ENCODE peak calls at places on chromosome 11, in ten cellular contexts. I, K, E, C, D, G, Q, F, W and Z are unnamed samples.

GRCh38 chr11:60859616-60860250 is 4.0 kb upstream of the PTGDR2 start:
- DNase-seq in Q (no peak), W (peak), G (no peak), I (no peak), C (no peak), K (no peak), F (no peak), E (no peak), D (no peak), Z (no peak)

GRCh38 chr11:105588001-105588400 is 21.9 kb upstream of the GRIA4 start:
- DNase-seq in W (no peak), K (no peak), E (no peak), I (no peak), G (no peak), C (peak), F (no peak), Q (peak), D (peak), Z (no peak)

GRCh38 chr11:76663461-76663760 is 7.1 kb downstream of the LRRC32 start:
- DNase-seq in E (no peak), G (no peak), C (no peak), I (no peak), D (no peak), F (no peak), Q (no peak), K (no peak), W (no peak), Z (no peak)

GRCh38 chr11:64500176-64501013 is 90.6 kb upstream of the SLC22A12 start:
- DNase-seq in D (no peak), G (no peak), C (peak), E (no peak), I (no peak), K (no peak), Q (no peak), F (no peak), W (no peak), Z (no peak)

GRCh38 chr11:94897330-94897768 is 76.0 kb downstream of the CWC15 start:
- DNase-seq in C (peak), E (no peak), K (peak), F (no peak), G (no peak), W (peak), Q (no peak), I (peak), D (peak), Z (no peak)

GRCh38 chr11:122069946-122070345 is 46.1 kb downstream of the BLID start:
- DNase-seq in F (no peak), D (peak), E (no peak), Q (peak), K (peak), C (peak), W (peak), I (no peak), G (no peak), Z (no peak)

GRCh38 chr11:111785886-111786412 is 19.8 kb upstream of the PPP2R1B start:
- DNase-seq in D (no peak), K (no peak), F (no peak), W (no peak), C (no peak), E (no peak), I (no peak), Q (no peak), G (no peak), Z (no peak)

GRCh38 chr11:123594188-123594901 is 60.1 kb downstream of the SCN3B start:
- DNase-seq in I (no peak), K (no peak), E (no peak), F (no peak), D (peak), W (no peak), G (no peak), Q (no peak), C (no peak), Z (no peak)

GRCh38 chr11:72085836-72086475 is 5.3 kb downstream of the LRRC51 start:
- DNase-seq in W (no peak), C (no peak), K (no peak), I (no peak), Q (no peak), F (no peak), E (no peak), D (no peak), G (no peak), Z (no peak)

GRCh38 chr11:131899954-131900580 is 529.7 kb downstream of the NTM start:
- DNase-seq in D (no peak), E (no peak), I (no peak), F (no peak), Q (no peak), G (no peak), W (no peak), K (no peak), C (no peak), Z (no peak)

GRCh38 chr11:102940714-102941588 is 14.6 kb downstream of the MMP13 start:
- DNase-seq in W (no peak), Q (no peak), E (no peak), C (peak), G (no peak), D (peak), I (peak), F (peak), K (no peak), Z (peak)

GRCh38 chr11:28529046-28529445 is 420.9 kb downstream of the METTL15 start:
- DNase-seq in F (no peak), I (no peak), C (peak), D (peak), E (no peak), Q (no peak), G (no peak), W (no peak), K (no peak), Z (no peak)

GRCh38 chr11:61023086-61024035 is 51.9 kb downstream of the CD6 start:
- DNase-seq in K (no peak), W (no peak), E (peak), F (no peak), Q (no peak), I (peak), G (no peak), D (no peak), C (no peak), Z (no peak)

GRCh38 chr11:36233226-36233625 is 56.0 kb downstream of the COMMD9 start:
- DNase-seq in D (peak), F (no peak), I (no peak), W (no peak), Q (no peak), K (no peak), E (no peak), C (peak), G (no peak), Z (no peak)

GRCh38 chr11:63243533-63243932 is at the start of gene SLC22A25:
- DNase-seq in Q (no peak), G (peak), C (no peak), K (no peak), W (no peak), I (no peak), F (no peak), D (peak), E (no peak), Z (no peak)

DNA sequence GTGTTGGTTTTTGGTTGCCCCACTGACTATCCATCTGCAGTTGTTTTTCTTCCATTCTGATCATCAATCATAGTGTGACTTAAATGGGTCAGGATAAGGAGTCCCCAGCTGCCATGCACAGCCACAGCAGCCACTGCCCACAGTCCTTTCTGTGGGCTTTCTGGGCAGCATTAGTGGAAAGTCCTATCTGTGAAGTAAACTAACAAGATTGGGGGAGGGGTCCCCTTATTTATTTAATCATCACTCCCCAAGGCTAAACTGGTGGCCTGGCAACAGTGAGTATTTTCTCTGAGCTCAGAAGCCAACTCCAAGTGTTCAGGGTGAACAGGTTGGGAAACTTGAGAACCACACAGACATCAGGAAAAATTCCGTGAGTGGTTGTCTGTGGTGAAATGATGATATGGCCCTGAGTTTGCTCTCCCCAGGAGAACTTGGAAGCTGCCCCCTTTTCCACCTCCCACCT is 145.0 kb downstream of the CCDC34 start:
- DNase-seq in C (peak), E (no peak), G (no peak), D (peak), K (no peak), I (no peak), F (no peak), Q (no peak), W (no peak), Z (no peak)
- H3K4me3 ChIP-seq in C (no peak), E (no peak), G (no peak), D (no peak), K (no peak), I (no peak), F (no peak), Q (no peak), W (no peak), Z (no peak)

DNA sequence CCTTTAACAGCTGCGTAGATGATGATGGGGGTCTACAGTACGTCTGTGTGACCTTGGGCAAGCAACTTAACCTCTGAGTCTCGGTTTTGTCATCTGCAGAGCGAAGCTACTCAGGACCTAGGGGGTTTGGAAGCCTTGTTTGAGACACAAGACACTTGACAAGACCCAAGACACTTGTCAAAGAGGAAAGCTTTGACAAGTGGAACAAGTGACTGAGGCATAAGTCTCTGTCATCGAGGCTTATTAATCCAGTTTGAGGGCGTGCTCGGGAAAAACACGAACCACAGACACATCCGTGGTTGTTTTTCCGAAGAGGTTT is 732 bp upstream of the PC start:
- DNase-seq in I (no peak), Q (no peak), G (no peak), C (no peak), F (no peak), W (no peak), D (no peak), K (no peak), E (no peak), Z (peak)
- H3K4me3 ChIP-seq in I (peak), Q (peak), G (peak), C (peak), F (peak), W (peak), D (peak), K (peak), E (peak), Z (peak)

GRCh38 chr11:46491661-46492331 is 100.2 kb upstream of the CHRM4 start:
- DNase-seq in G (no peak), W (no peak), Q (no peak), K (no peak), I (no peak), D (no peak), F (no peak), E (no peak), C (no peak), Z (no peak)
- H3K4me3 ChIP-seq in G (no peak), W (no peak), Q (no peak), K (no peak), I (no peak), D (no peak), F (no peak), E (no peak), C (no peak), Z (no peak)

GRCh38 chr11:3156661-3157311 is 8.3 kb downstream of the OSBPL5 start:
- DNase-seq in D (no peak), K (peak), G (peak), I (no peak), C (no peak), Q (no peak), F (no peak), E (no peak), W (no peak), Z (no peak)
- H3K4me3 ChIP-seq in D (no peak), K (no peak), G (no peak), I (no peak), C (no peak), Q (no peak), F (no peak), E (no peak), W (no peak), Z (no peak)

GRCh38 chr11:129192150-129192549 is at the start of gene ARHGAP32:
- DNase-seq in W (no peak), Q (peak), F (no peak), D (no peak), E (no peak), K (no peak), I (no peak), G (no peak), C (no peak), Z (no peak)
- H3K4me3 ChIP-seq in W (no peak), Q (no peak), F (peak), D (no peak), E (no peak), K (no peak), I (no peak), G (no peak), C (no peak), Z (no peak)